ENCODE peak calls at places on chromosomes 5 and 9, in four cellular contexts. M, G, U and Z are unnamed samples.

GRCh38 chr5:34570721-34571379 is 85.3 kb upstream of the RAI14 start:
- DNase-seq in G (peak), U (no peak), M (peak), Z (no peak)

GRCh38 chr5:3417376-3417943 is 178.2 kb upstream of the IRX1 start:
- DNase-seq in M (no peak), G (no peak), U (no peak), Z (no peak)

GRCh38 chr9:36999728-37000333 is 34.2 kb downstream of the PAX5 start:
- DNase-seq in M (no peak), G (no peak), U (peak), Z (no peak)

GRCh38 chr5:134508521-134509195 is 16.8 kb upstream of the JADE2 start:
- DNase-seq in U (no peak), G (no peak), M (no peak), Z (no peak)

GRCh38 chr5:35252963-35253362 is 22.7 kb upstream of the PRLR start:
- DNase-seq in G (no peak), U (no peak), M (no peak), Z (no peak)

GRCh38 chr5:107459637-107460036 is 211.1 kb downstream of the EFNA5 start:
- DNase-seq in G (no peak), U (no peak), M (no peak), Z (no peak)

GRCh38 chr5:172541764-172542120 is 87.4 kb upstream of the SH3PXD2B start:
- DNase-seq in U (no peak), G (no peak), M (no peak), Z (no peak)

GRCh38 chr9:121206516-121207370 is 5.1 kb upstream of the RAB14 start:
- DNase-seq in G (peak), U (peak), M (no peak), Z (no peak)

GRCh38 chr5:169905017-169905416 is 75.3 kb downstream of the INSYN2B start:
- DNase-seq in U (no peak), G (no peak), M (no peak), Z (no peak)

GRCh38 chr5:155700333-155700732 is 626.6 kb upstream of the SGCD start:
- DNase-seq in M (no peak), G (no peak), U (peak), Z (no peak)

GRCh38 chr5:58261605-58262004 is 198.3 kb downstream of the PLK2 start:
- DNase-seq in U (no peak), G (peak), M (peak), Z (no peak)

GRCh38 chr9:124399323-124399962 is 15.8 kb downstream of the PSMB7 start:
- DNase-seq in U (no peak), M (no peak), G (peak), Z (no peak)

DNA sequence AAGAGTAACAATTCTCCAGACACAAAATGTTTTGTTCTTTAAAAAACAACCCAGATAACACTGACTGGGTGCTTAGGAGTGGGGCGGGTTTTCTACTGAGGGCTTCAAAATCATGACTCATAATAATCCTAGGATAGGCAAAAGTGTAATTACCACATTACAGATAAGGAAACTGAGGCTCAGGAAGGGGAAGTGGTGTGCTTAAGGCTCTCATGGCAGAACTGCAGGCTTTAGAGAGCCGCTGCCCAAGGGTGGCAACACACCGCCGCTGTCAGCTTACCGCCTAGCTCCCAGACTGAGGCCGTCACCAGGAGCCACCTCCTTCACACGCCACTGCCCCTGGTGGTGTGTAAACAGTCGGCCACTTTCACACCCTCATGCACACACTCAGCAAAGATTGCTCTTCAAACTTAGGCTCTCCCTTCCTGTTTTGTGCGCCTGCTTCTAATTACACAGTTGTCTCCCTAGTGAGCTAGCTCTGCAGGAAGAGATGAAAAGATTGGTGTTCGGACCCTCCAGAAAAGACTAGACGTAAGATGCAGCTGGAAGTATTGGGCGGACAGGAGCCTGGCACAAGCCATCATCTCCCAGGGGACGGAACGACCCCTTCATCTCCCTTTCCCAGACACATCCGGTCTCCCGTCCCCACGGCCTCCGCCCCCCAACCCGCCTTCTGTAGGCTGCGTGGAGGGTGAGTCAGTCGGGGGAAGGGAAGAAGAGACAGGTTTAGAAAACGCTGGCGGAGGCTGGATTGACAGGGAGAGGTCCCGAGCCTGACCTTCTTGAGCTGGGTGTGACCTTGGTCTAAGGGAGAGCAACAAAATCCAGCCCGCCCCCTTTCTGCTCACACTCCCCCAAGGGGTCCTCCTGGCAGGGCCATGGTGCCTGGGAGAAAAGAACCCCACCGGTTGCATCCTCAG is 162.7 kb downstream of the SYK start:
- DNase-seq in G (no peak), U (peak), M (no peak), Z (no peak)
- H3K4me3 ChIP-seq in G (no peak), U (no peak), M (no peak), Z (no peak)

GRCh38 chr9:71668717-71669116 is 99.6 kb downstream of the CEMIP2 start:
- DNase-seq in M (no peak), G (no peak), U (no peak), Z (no peak)

GRCh38 chr9:71670121-71670520 is 98.2 kb downstream of the CEMIP2 start:
- DNase-seq in G (no peak), M (no peak), U (no peak), Z (no peak)

GRCh38 chr9:71671289-71671688 is 97.0 kb downstream of the CEMIP2 start:
- DNase-seq in M (no peak), G (no peak), U (no peak), Z (no peak)

GRCh38 chr9:71672573-71672972 is 95.7 kb downstream of the CEMIP2 start:
- DNase-seq in M (no peak), U (no peak), G (no peak), Z (no peak)

DNA sequence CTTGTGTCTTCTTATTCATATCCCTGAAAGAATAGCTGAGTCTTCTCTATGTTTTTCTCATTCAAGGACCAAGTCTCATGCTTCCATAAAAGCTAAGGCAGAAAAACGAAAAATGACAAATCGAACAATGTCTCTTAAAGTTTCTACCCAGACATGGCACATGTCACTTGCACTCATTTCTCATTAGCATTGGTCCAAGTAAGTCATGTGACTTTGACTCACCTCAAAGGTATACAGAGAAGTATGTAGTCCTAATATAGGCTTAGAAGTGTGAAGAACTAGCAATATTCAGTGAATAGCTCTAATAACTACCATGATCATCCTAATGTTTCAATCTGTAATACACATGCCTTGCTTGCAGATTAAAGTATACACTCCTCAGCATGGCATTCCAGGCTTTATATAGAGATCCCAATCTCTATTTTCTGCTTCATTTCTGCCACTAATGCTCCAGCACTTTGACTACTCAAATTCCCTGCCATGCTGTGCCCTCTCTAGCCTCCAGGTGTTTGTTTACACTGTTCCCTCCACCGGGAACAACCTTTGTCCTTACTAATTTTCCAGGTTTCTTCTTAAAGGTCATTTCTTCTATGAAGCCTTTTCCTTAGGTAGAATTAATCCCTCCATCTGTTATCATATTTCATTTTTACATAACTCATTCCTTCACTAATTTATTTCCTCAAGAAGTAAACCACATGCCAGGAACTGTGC is 98.9 kb downstream of the CEMIP2 start:
- DNase-seq in G (no peak), U (no peak), M (no peak), Z (no peak)
- TF ChIP-seq CTCF in G (no peak), U (no peak), M (no peak), Z (no peak)

DNA sequence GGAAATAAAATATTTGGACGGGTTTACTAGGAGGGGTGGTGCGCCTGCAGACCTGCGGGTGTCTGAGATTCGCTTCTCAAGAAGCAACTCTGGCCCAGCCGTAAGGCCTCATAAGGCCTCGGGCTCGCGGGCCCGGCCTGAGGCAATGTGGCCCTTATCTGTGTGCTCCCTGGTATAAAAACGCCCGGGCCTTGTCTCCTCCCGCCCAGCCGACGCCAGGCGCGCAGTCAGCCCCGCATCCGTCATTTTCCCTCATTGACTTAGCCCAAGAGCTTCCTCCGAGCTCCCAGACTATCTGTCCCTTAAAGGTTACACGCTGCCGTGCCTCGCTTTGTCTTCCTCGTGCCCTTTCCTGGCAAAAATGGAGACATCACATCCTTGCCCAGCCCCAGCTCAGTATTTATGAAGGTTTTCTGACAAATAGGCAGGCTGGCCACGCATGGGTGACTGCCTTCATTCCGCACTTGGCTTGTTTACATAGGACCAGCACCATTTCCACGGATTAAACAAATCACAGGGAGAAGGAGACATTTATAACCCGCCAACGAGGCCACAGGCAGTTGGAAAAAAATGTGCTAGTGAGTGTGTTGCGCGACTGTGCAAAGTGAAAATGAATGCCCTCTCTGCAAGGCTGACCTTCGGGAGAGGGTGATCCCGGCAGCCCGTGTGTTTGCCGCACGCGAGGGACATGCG is 74.5 kb upstream of the TBCA start:
- DNase-seq in M (no peak), U (no peak), G (no peak), Z (no peak)
- H3K4me3 ChIP-seq in M (no peak), U (no peak), G (no peak), Z (no peak)

GRCh38 chr5:109410389-109411174 is 808 bp upstream of the PJA2 start:
- DNase-seq in G (peak), M (peak), U (peak), Z (peak)
- TF ChIP-seq CTCF in G (no peak), M (no peak), U (no peak), Z (no peak)

GRCh38 chr5:149597618-149598017 is 16.3 kb downstream of the ARHGEF37 start:
- DNase-seq in G (no peak), M (no peak), U (no peak), Z (no peak)
- H3K4me3 ChIP-seq in G (no peak), M (no peak), U (no peak), Z (no peak)

DNA sequence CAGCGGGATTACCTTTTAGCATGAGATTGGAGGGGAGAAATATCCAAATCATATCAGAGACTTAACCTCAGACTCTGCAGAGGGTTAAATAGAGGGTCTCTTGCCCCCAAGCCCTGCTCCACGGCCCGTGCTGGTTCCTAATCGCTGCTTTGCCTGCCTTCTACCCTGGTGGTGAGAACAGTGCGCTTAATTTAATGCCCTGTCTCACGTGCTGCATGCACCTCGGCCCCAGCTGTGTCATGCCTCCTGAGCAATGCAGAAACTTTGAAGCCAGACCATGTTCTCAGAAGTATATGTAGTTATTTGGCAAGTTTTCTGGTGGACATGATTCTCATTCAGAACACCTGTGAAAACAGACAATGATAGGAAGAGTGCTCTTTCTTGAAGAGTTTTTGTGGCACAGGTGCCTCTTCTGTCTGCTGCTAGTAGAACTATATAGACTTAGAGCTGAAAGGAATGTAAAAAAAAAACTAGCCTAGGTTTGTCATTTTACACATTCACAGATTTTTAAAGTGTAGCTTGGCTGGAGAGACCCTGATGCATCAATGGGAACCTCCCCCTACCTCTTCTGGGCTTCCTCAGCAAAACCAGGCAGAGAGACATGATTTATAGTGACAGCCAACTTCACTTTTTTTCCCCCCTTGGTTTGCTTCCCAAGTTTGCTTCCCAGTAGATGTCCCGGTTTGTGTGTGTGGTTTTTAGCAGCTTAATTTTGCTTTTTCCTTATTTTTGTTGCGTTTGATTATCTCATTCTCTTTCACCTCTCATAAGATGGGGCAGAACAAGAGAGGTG is 1.6 kb downstream of the OTULIN start:
- DNase-seq in M (no peak), U (peak), G (peak), Z (peak)
- TF ChIP-seq CTCF in M (peak), U (peak), G (no peak), Z (peak)

GRCh38 chr9:115086886-115087285 is 31.1 kb downstream of the TNC start:
- DNase-seq in M (no peak), G (no peak), U (no peak), Z (no peak)

GRCh38 chr9:115086461-115086860 is 31.5 kb downstream of the TNC start:
- DNase-seq in M (no peak), U (no peak), G (no peak), Z (no peak)

GRCh38 chr9:115090486-115090885 is 27.5 kb downstream of the TNC start:
- DNase-seq in G (no peak), M (no peak), U (no peak), Z (no peak)

GRCh38 chr9:115085773-115086377 is 32.1 kb downstream of the TNC start:
- DNase-seq in U (no peak), G (no peak), M (no peak), Z (no peak)

GRCh38 chr9:115088856-115089255 is 29.1 kb downstream of the TNC start:
- DNase-seq in U (no peak), M (no peak), G (peak), Z (no peak)
- H3K4me3 ChIP-seq in U (no peak), M (no peak), G (no peak), Z (no peak)

GRCh38 chr9:22043928-22044327 is 34.8 kb upstream of the CDKN2B start:
- DNase-seq in U (no peak), M (no peak), G (no peak), Z (no peak)
- TF ChIP-seq CTCF in U (no peak), M (no peak), G (no peak), Z (no peak)

GRCh38 chr9:98974994-98975712 is 31.4 kb downstream of the COL15A1 start:
- DNase-seq in G (peak), U (peak), M (no peak), Z (no peak)
- H3K4me3 ChIP-seq in G (peak), U (no peak), M (no peak), Z (no peak)

GRCh38 chr9:89676281-89676680 is 71.5 kb downstream of the GADD45G start:
- DNase-seq in M (no peak), G (no peak), U (no peak), Z (no peak)
- TF ChIP-seq CTCF in M (no peak), G (no peak), U (no peak), Z (no peak)